ENCODE peak calls at places on chromosome 11, in eight cellular contexts. M is adrenal gland, X is heart left ventricle, J is PC-9, V is transverse colon, W is gastrocnemius medialis, A is cardiac muscle cell, K is SJSA1. S is an unnamed sample. For H3K4me1, the result is how much of the 10 kb centered on the place peaks cover.

GRCh38 chr11:11663907-11664306 is 42.1 kb upstream of the GALNT18 start:
- DNase-seq in X (no peak), K (no peak), M (no peak), A (no peak), V (no peak), J (no peak), W (no peak), S (no peak)

GRCh38 chr11:14645247-14645912 is 1.8 kb downstream of the PDE3B start:
- DNase-seq in A (peak), X (no peak), K (peak), W (no peak), M (no peak), J (no peak), V (no peak), S (peak)

GRCh38 chr11:6568191-6568918 is 35.1 kb downstream of the RRP8 start:
- DNase-seq in K (no peak), J (no peak), A (peak), W (no peak), M (peak), V (no peak), X (peak), S (peak)

GRCh38 chr11:85132839-85133238 is 494.3 kb downstream of the DLG2 start:
- DNase-seq in V (no peak), W (no peak), K (no peak), A (no peak), J (no peak), X (no peak), M (no peak), S (no peak)

GRCh38 chr11:79419120-79419519 is 21.7 kb downstream of the TENM4 start:
- DNase-seq in K (no peak), V (peak), A (no peak), W (no peak), X (no peak), J (peak), M (peak), S (peak)

GRCh38 chr11:76524919-76525318 is 80.1 kb downstream of the EMSY start:
- DNase-seq in W (no peak), J (peak), X (no peak), V (no peak), K (no peak), M (no peak), A (peak), S (no peak)

GRCh38 chr11:57536947-57537654 is at the start of gene SMTNL1:
- DNase-seq in X (no peak), W (peak), A (no peak), K (no peak), M (no peak), V (no peak), J (no peak), S (no peak)

GRCh38 chr11:69533296-69534165 is 52.1 kb downstream of the LINC01488 start:
- DNase-seq in J (no peak), M (no peak), W (no peak), K (no peak), V (no peak), A (no peak), X (no peak), S (no peak)

GRCh38 chr11:2215561-2216399 is 44.2 kb upstream of the TH start:
- DNase-seq in J (no peak), K (no peak), V (no peak), W (no peak), X (no peak), A (no peak), M (no peak), S (no peak)

GRCh38 chr11:78796956-78797355 is 222.3 kb upstream of the NARS2 start:
- DNase-seq in V (no peak), J (no peak), K (peak), A (peak), X (no peak), W (no peak), M (no peak), S (no peak)

GRCh38 chr11:86346513-86346912 is 28.2 kb upstream of the CCDC81 start:
- DNase-seq in J (no peak), K (no peak), W (no peak), V (no peak), A (no peak), M (no peak), X (no peak), S (no peak)

GRCh38 chr11:116035972-116036371 is 531.8 kb upstream of the CADM1 start:
- DNase-seq in M (no peak), J (no peak), W (no peak), K (no peak), A (no peak), V (no peak), X (no peak), S (no peak)

GRCh38 chr11:61832758-61833157 is 4.7 kb downstream of the FADS2 start:
- DNase-seq in V (no peak), K (no peak), W (no peak), M (peak), A (no peak), J (no peak), X (no peak), S (no peak)

GRCh38 chr11:115497303-115497702 is 6.9 kb downstream of the CADM1 start:
- DNase-seq in V (no peak), W (no peak), A (no peak), K (no peak), M (no peak), J (no peak), X (no peak), S (no peak)

GRCh38 chr11:41245184-41245583 is 214.3 kb downstream of the LRRC4C start:
- DNase-seq in A (no peak), V (no peak), J (no peak), X (no peak), K (no peak), W (no peak), M (no peak), S (no peak)

GRCh38 chr11:122024278-122024677 is 91.7 kb downstream of the BLID start:
- DNase-seq in W (no peak), K (no peak), V (no peak), A (no peak), X (no peak), M (no peak), J (no peak), S (no peak)

GRCh38 chr11:12853652-12854296 is 155.3 kb upstream of the RASSF10 start:
- DNase-seq in M (peak), A (peak), W (peak), K (no peak), X (no peak), J (no peak), V (peak), S (no peak)

GRCh38 chr11:104410336-104410735 is 246.4 kb upstream of the PDGFD start:
- DNase-seq in X (no peak), V (no peak), A (peak), M (no peak), J (no peak), K (no peak), W (no peak), S (peak)

GRCh38 chr11:135027461-135027860 is 615.4 kb upstream of the B3GAT1 start:
- DNase-seq in J (peak), V (peak), M (no peak), W (no peak), X (no peak), A (peak), K (no peak), S (no peak)

GRCh38 chr11:33329705-33330329 is 72.6 kb downstream of the HIPK3 start:
- DNase-seq in V (peak), M (peak), A (peak), X (peak), W (peak), K (peak), J (peak), S (peak)

GRCh38 chr11:31825453-31826391 is 14.6 kb upstream of the PAX6 start:
- DNase-seq in M (no peak), V (no peak), A (no peak), W (no peak), J (no peak), X (no peak), K (no peak), S (no peak)

GRCh38 chr11:2217211-2218081 is 45.8 kb upstream of the TH start:
- DNase-seq in W (no peak), A (no peak), V (no peak), J (no peak), M (no peak), K (no peak), X (no peak), S (no peak)

DNA sequence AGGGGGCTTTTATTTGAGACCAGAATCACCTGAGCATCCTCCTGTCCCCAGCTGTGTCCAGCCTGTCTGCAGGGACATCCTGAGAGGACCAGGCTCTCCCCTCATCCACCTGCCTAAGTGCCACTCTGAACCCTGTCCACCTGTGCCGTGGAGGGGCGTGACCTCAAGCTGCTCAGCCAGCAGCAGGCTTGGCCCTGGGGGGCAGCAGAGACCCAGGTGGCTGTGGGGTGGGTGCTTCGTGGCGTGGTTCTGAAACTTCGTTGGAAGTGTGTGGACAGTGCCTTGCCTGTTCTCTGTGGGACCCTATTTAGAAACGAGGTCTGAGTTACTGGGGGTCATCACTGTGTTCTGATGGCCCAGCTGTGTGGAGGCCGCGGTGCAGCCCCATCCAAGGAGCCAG is 72.7 kb downstream of the LRP5 start:
- DNase-seq in K (no peak), J (no peak), A (no peak), W (no peak), X (no peak), V (no peak), M (no peak), S (no peak)
- H3K4me1 ChIP-seq in K (under half), J (under half), A (under half), W (under half), X (under half), V (under half), M (under half), S (under half)

DNA sequence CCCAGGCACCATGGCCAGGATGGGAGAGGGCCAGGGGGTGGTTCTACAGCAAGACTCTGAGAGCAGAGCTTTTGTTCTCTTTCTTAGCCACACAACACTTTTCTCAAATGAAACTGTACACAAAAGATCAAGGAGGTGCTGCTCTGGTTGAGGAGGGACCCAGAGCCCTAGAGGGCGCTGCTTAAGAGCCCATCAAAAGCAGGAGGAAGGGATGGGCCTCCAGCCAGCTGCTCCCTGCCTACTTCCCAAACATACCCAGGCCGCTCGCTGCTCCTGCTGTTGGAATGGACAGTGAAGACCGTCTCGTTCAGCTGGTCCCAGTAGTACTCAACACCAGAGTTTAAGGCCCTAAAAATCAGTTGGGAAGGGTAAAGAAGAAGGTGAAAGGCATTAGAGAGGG is 18.4 kb upstream of the CHRM4 start:
- DNase-seq in A (peak), J (no peak), X (no peak), V (no peak), M (no peak), W (no peak), K (no peak), S (no peak)
- H3K27ac ChIP-seq in A (no peak), J (no peak), X (no peak), V (no peak), M (no peak), W (no peak), K (no peak), S (no peak)

GRCh38 chr11:67349927-67350465 is 3.4 kb downstream of the POLD4 start:
- DNase-seq in X (no peak), J (no peak), W (no peak), A (no peak), V (no peak), M (no peak), K (no peak), S (no peak)

GRCh38 chr11:67347964-67348749 is 5.2 kb downstream of the POLD4 start:
- DNase-seq in J (no peak), A (peak), W (no peak), V (no peak), M (no peak), K (no peak), X (no peak), S (no peak)

GRCh38 chr11:67349457-67349856 is 3.9 kb downstream of the POLD4 start:
- DNase-seq in X (no peak), W (no peak), J (no peak), A (peak), V (no peak), M (no peak), K (no peak), S (no peak)

GRCh38 chr11:67351275-67352005 is 1.9 kb downstream of the POLD4 start:
- DNase-seq in K (peak), W (no peak), A (peak), J (peak), M (peak), X (no peak), V (peak), S (peak)

GRCh38 chr11:67349036-67349435 is 4.3 kb downstream of the POLD4 start:
- DNase-seq in K (no peak), M (no peak), W (no peak), V (no peak), X (no peak), A (no peak), J (no peak), S (no peak)
- H3K4me1 ChIP-seq in K (under half), M (under half), W (under half), V (half or more), X (under half), A (under half), J (half or more), S (under half)

DNA sequence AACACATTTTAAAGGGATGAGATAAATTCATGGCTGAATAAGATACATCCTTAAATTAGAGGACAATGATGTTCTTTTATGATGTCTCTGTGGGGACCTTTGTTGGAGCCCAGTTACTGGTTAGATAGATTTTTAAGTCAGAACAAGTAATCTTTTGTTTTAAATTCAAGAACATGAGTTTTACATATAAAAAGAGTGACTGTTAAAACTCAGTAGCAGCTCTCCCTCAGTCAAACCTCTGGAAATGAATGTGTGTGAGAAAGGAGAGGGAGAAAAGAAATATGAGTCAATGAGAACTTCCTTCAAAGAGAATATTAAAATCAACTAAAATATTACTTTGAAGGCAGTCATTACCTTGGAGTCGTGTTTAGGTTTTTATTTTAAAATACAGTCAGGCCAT is 241.7 kb downstream of the SWAP70 start:
- DNase-seq in A (no peak), M (no peak), X (no peak), V (no peak), K (peak), W (no peak), J (no peak), S (no peak)
- H3K27ac ChIP-seq in A (no peak), M (peak), X (no peak), V (no peak), K (peak), W (peak), J (peak), S (peak)

GRCh38 chr11:58573451-58574104 is 2.1 kb downstream of the LPXN start:
- DNase-seq in X (no peak), J (peak), M (peak), K (peak), W (peak), A (peak), V (no peak), S (peak)
- H3K4me1 ChIP-seq in X (under half), J (under half), M (under half), K (under half), W (under half), A (under half), V (under half), S (under half)

GRCh38 chr11:120220747-120221037 is 9.9 kb downstream of the OAF start:
- DNase-seq in M (no peak), X (no peak), W (no peak), K (no peak), J (no peak), A (no peak), V (no peak), S (no peak)
- H3K27ac ChIP-seq in M (peak), X (no peak), W (peak), K (no peak), J (no peak), A (no peak), V (peak), S (no peak)

DNA sequence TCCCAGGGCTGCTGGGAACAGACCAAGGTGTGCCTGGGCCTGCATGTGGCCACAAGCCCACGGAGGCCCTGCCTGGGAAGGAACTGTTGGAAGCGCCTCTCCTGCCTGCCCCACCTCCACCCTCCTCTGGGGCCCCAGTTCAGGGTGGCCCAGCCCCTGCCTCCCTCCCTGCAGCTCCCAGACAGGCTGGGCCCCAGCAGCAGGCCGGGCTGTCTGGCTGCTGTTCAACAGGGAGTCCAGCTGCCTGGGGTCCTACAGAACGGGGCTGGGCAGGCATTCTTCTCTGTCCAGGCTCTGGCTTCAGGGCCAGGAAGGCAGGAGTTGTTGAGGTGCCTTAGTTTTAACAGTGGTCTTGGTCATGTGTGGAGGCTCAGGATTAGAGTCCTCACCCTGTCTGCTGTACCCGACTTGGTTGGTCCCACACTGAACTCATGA is 11.8 kb downstream of the PRDM11 start:
- DNase-seq in M (peak), W (no peak), A (peak), K (no peak), X (no peak), J (no peak), V (peak), S (no peak)
- H3K4me1 ChIP-seq in M (half or more), W (under half), A (under half), K (under half), X (under half), J (under half), V (under half), S (under half)

GRCh38 chr11:130872513-130872912 is 43.8 kb downstream of the SNX19 start:
- DNase-seq in X (no peak), W (no peak), M (no peak), J (no peak), K (no peak), A (no peak), V (no peak), S (no peak)
- H3K27ac ChIP-seq in X (peak), W (peak), M (peak), J (no peak), K (peak), A (no peak), V (peak), S (no peak)

DNA sequence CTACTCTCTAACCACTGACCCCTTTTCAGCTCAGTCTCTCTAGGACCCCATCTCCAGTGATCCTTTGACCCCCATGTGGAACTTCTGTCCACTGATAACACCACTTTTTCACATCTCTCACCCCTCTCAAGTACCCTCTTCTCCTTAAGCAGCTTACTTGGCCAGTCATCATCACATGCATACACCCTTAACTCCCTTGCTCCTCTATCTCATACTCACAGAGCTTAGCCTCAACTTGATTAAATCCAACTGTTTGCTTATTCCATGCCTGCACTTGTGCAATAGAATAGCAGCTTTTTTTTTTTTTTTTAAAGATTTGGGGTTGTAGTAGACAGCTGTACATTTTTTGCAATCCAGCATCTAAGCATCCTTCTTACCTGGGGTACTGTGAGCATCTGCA is 22.2 kb downstream of the AQP11 start:
- DNase-seq in J (no peak), X (no peak), A (no peak), M (no peak), W (no peak), K (no peak), V (no peak), S (no peak)
- H3K4me1 ChIP-seq in J (under half), X (under half), A (under half), M (under half), W (under half), K (under half), V (under half), S (under half)

DNA sequence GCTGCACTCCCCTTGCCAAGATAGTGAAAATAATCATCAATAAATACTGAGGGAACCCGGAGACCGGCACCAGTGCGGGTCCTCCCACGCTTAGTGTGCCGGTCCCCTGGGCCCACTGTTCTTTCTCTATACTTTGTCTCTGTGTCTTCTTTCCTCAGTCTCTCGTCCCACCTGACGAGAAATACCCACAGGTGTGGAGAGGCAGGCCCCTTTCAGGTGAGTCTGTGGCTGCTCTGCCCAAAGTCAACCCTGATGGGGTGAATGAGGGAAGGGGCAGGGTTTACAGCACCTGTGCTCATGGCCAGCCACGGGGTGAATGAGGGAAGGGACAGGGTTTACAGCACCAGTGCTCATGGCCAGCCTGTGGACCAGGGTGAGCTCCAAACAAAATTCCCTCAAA is 4.7 kb downstream of the BET1L start:
- DNase-seq in K (no peak), M (no peak), X (no peak), W (no peak), V (no peak), J (no peak), A (no peak), S (no peak)
- H3K27ac ChIP-seq in K (no peak), M (no peak), X (no peak), W (no peak), V (no peak), J (no peak), A (no peak), S (no peak)